ENCODE peak calls at places on chromosome 19, in eight cellular contexts. One of them, this sample, is unnamed.
A peak's percentile ranks its signal among the peaks of the same experiment; 100 is the strongest.

GRCh38 chr19:12626958-12627357 is 16.2 kb downstream of the ZNF791 start:
- DNase-seq in fibroblast of gingiva: no peak
- DNase-seq in tibial nerve: no peak
- DNase-seq in effector memory CD4-positive, alpha-beta T cell: no peak
- DNase-seq in activated CD4-positive, alpha-beta T cell treated with anti-CD3 and anti-CD28 coated beads, Interleukin-2, amount 50 U/mL, for 1 hour: no peak
- DNase-seq in activated T-cell treated with anti-CD3 and anti-CD28 coated beads, Interleukin-2, amount 50 U/mL, for 24 hours: no peak
- DNase-seq in Kasumi-1: no peak
- DNase-seq in stimulated activated CD8-positive, alpha-beta memory T cell treated with anti-CD3 and anti-CD28 coated beads, Interleukin-4, amount 100 ng/mL, for 24 hours: no peak
- DNase-seq in this sample: no peak

GRCh38 chr19:2724148-2724557 is 3.0 kb upstream of the DIRAS1 start:
- DNase-seq in fibroblast of gingiva: no peak
- DNase-seq in tibial nerve: no peak
- DNase-seq in effector memory CD4-positive, alpha-beta T cell: no peak
- DNase-seq in activated CD4-positive, alpha-beta T cell treated with anti-CD3 and anti-CD28 coated beads, Interleukin-2, amount 50 U/mL, for 1 hour: no peak
- DNase-seq in activated T-cell treated with anti-CD3 and anti-CD28 coated beads, Interleukin-2, amount 50 U/mL, for 24 hours: no peak
- DNase-seq in Kasumi-1: no peak
- DNase-seq in stimulated activated CD8-positive, alpha-beta memory T cell treated with anti-CD3 and anti-CD28 coated beads, Interleukin-4, amount 100 ng/mL, for 24 hours: no peak
- DNase-seq in this sample: no peak

GRCh38 chr19:20365146-20365545 is 198.1 kb downstream of the ZNF486 start:
- DNase-seq in fibroblast of gingiva: no peak
- DNase-seq in tibial nerve: no peak
- DNase-seq in effector memory CD4-positive, alpha-beta T cell: no peak
- DNase-seq in activated CD4-positive, alpha-beta T cell treated with anti-CD3 and anti-CD28 coated beads, Interleukin-2, amount 50 U/mL, for 1 hour: no peak
- DNase-seq in activated T-cell treated with anti-CD3 and anti-CD28 coated beads, Interleukin-2, amount 50 U/mL, for 24 hours: no peak
- DNase-seq in Kasumi-1: no peak
- DNase-seq in stimulated activated CD8-positive, alpha-beta memory T cell treated with anti-CD3 and anti-CD28 coated beads, Interleukin-4, amount 100 ng/mL, for 24 hours: no peak
- DNase-seq in this sample: no peak

GRCh38 chr19:34994643-34995471 is 5.3 kb upstream of the GRAMD1A start:
- DNase-seq in fibroblast of gingiva: no peak
- DNase-seq in tibial nerve: no peak
- DNase-seq in effector memory CD4-positive, alpha-beta T cell: no peak
- DNase-seq in activated CD4-positive, alpha-beta T cell treated with anti-CD3 and anti-CD28 coated beads, Interleukin-2, amount 50 U/mL, for 1 hour: no peak
- DNase-seq in activated T-cell treated with anti-CD3 and anti-CD28 coated beads, Interleukin-2, amount 50 U/mL, for 24 hours: no peak
- DNase-seq in Kasumi-1: no peak
- DNase-seq in stimulated activated CD8-positive, alpha-beta memory T cell treated with anti-CD3 and anti-CD28 coated beads, Interleukin-4, amount 100 ng/mL, for 24 hours: no peak
- DNase-seq in this sample: no peak

GRCh38 chr19:57815247-57816075 is 748 bp upstream of the ZNF552 start:
- DNase-seq in fibroblast of gingiva: no peak
- DNase-seq in tibial nerve: no peak
- DNase-seq in effector memory CD4-positive, alpha-beta T cell: no peak
- DNase-seq in activated CD4-positive, alpha-beta T cell treated with anti-CD3 and anti-CD28 coated beads, Interleukin-2, amount 50 U/mL, for 1 hour: no peak
- DNase-seq in activated T-cell treated with anti-CD3 and anti-CD28 coated beads, Interleukin-2, amount 50 U/mL, for 24 hours: no peak
- DNase-seq in Kasumi-1: no peak
- DNase-seq in stimulated activated CD8-positive, alpha-beta memory T cell treated with anti-CD3 and anti-CD28 coated beads, Interleukin-4, amount 100 ng/mL, for 24 hours: no peak
- DNase-seq in this sample: no peak

GRCh38 chr19:5075603-5076002 is 106.7 kb downstream of the KDM4B start:
- DNase-seq in fibroblast of gingiva: no peak
- DNase-seq in tibial nerve: no peak
- DNase-seq in effector memory CD4-positive, alpha-beta T cell: no peak
- DNase-seq in activated CD4-positive, alpha-beta T cell treated with anti-CD3 and anti-CD28 coated beads, Interleukin-2, amount 50 U/mL, for 1 hour: no peak
- DNase-seq in activated T-cell treated with anti-CD3 and anti-CD28 coated beads, Interleukin-2, amount 50 U/mL, for 24 hours: peak; percentile 39
- DNase-seq in Kasumi-1: peak; percentile 8
- DNase-seq in stimulated activated CD8-positive, alpha-beta memory T cell treated with anti-CD3 and anti-CD28 coated beads, Interleukin-4, amount 100 ng/mL, for 24 hours: no peak
- DNase-seq in this sample: no peak

GRCh38 chr19:33429891-33430673 is 56.6 kb downstream of the CEBPG start:
- DNase-seq in fibroblast of gingiva: no peak
- DNase-seq in tibial nerve: no peak
- DNase-seq in effector memory CD4-positive, alpha-beta T cell: peak; percentile 42
- DNase-seq in activated CD4-positive, alpha-beta T cell treated with anti-CD3 and anti-CD28 coated beads, Interleukin-2, amount 50 U/mL, for 1 hour: peak; percentile 24
- DNase-seq in activated T-cell treated with anti-CD3 and anti-CD28 coated beads, Interleukin-2, amount 50 U/mL, for 24 hours: no peak
- DNase-seq in Kasumi-1: no peak
- DNase-seq in stimulated activated CD8-positive, alpha-beta memory T cell treated with anti-CD3 and anti-CD28 coated beads, Interleukin-4, amount 100 ng/mL, for 24 hours: no peak
- DNase-seq in this sample: no peak

GRCh38 chr19:53621885-53622710 is 9.7 kb upstream of the DPRX start:
- DNase-seq in fibroblast of gingiva: no peak
- DNase-seq in tibial nerve: no peak
- DNase-seq in effector memory CD4-positive, alpha-beta T cell: no peak
- DNase-seq in activated CD4-positive, alpha-beta T cell treated with anti-CD3 and anti-CD28 coated beads, Interleukin-2, amount 50 U/mL, for 1 hour: no peak
- DNase-seq in activated T-cell treated with anti-CD3 and anti-CD28 coated beads, Interleukin-2, amount 50 U/mL, for 24 hours: no peak
- DNase-seq in Kasumi-1: no peak
- DNase-seq in stimulated activated CD8-positive, alpha-beta memory T cell treated with anti-CD3 and anti-CD28 coated beads, Interleukin-4, amount 100 ng/mL, for 24 hours: no peak
- DNase-seq in this sample: no peak

GRCh38 chr19:48419158-48419920 is 25.9 kb downstream of the GRIN2D start:
- DNase-seq in fibroblast of gingiva: peak; percentile 20
- DNase-seq in tibial nerve: no peak
- DNase-seq in effector memory CD4-positive, alpha-beta T cell: peak; percentile 65
- DNase-seq in activated CD4-positive, alpha-beta T cell treated with anti-CD3 and anti-CD28 coated beads, Interleukin-2, amount 50 U/mL, for 1 hour: peak; percentile 63
- DNase-seq in activated T-cell treated with anti-CD3 and anti-CD28 coated beads, Interleukin-2, amount 50 U/mL, for 24 hours: peak; percentile 82
- DNase-seq in Kasumi-1: peak; percentile 83
- DNase-seq in stimulated activated CD8-positive, alpha-beta memory T cell treated with anti-CD3 and anti-CD28 coated beads, Interleukin-4, amount 100 ng/mL, for 24 hours: peak; percentile 70
- DNase-seq in this sample: peak; percentile 42

GRCh38 chr19:41918653-41919244 is 9.5 kb downstream of the ERFL start:
- DNase-seq in fibroblast of gingiva: no peak
- DNase-seq in tibial nerve: no peak
- DNase-seq in effector memory CD4-positive, alpha-beta T cell: no peak
- DNase-seq in activated CD4-positive, alpha-beta T cell treated with anti-CD3 and anti-CD28 coated beads, Interleukin-2, amount 50 U/mL, for 1 hour: no peak
- DNase-seq in activated T-cell treated with anti-CD3 and anti-CD28 coated beads, Interleukin-2, amount 50 U/mL, for 24 hours: no peak
- DNase-seq in Kasumi-1: no peak
- DNase-seq in stimulated activated CD8-positive, alpha-beta memory T cell treated with anti-CD3 and anti-CD28 coated beads, Interleukin-4, amount 100 ng/mL, for 24 hours: no peak
- DNase-seq in this sample: no peak

GRCh38 chr19:23531976-23532375 is 136.7 kb upstream of the ZNF91 start:
- DNase-seq in fibroblast of gingiva: no peak
- DNase-seq in tibial nerve: no peak
- DNase-seq in effector memory CD4-positive, alpha-beta T cell: no peak
- DNase-seq in activated CD4-positive, alpha-beta T cell treated with anti-CD3 and anti-CD28 coated beads, Interleukin-2, amount 50 U/mL, for 1 hour: no peak
- DNase-seq in activated T-cell treated with anti-CD3 and anti-CD28 coated beads, Interleukin-2, amount 50 U/mL, for 24 hours: no peak
- DNase-seq in Kasumi-1: no peak
- DNase-seq in stimulated activated CD8-positive, alpha-beta memory T cell treated with anti-CD3 and anti-CD28 coated beads, Interleukin-4, amount 100 ng/mL, for 24 hours: no peak
- DNase-seq in this sample: no peak

GRCh38 chr19:48170817-48171347 is 402 bp downstream of the ZSWIM9 start:
- DNase-seq in fibroblast of gingiva: no peak
- DNase-seq in tibial nerve: no peak
- DNase-seq in effector memory CD4-positive, alpha-beta T cell: no peak
- DNase-seq in activated CD4-positive, alpha-beta T cell treated with anti-CD3 and anti-CD28 coated beads, Interleukin-2, amount 50 U/mL, for 1 hour: no peak
- DNase-seq in activated T-cell treated with anti-CD3 and anti-CD28 coated beads, Interleukin-2, amount 50 U/mL, for 24 hours: no peak
- DNase-seq in Kasumi-1: no peak
- DNase-seq in stimulated activated CD8-positive, alpha-beta memory T cell treated with anti-CD3 and anti-CD28 coated beads, Interleukin-4, amount 100 ng/mL, for 24 hours: no peak
- DNase-seq in this sample: no peak

GRCh38 chr19:38494379-38494778 is 60.9 kb downstream of the RYR1 start:
- DNase-seq in fibroblast of gingiva: no peak
- DNase-seq in tibial nerve: no peak
- DNase-seq in effector memory CD4-positive, alpha-beta T cell: no peak
- DNase-seq in activated CD4-positive, alpha-beta T cell treated with anti-CD3 and anti-CD28 coated beads, Interleukin-2, amount 50 U/mL, for 1 hour: no peak
- DNase-seq in activated T-cell treated with anti-CD3 and anti-CD28 coated beads, Interleukin-2, amount 50 U/mL, for 24 hours: no peak
- DNase-seq in Kasumi-1: no peak
- DNase-seq in stimulated activated CD8-positive, alpha-beta memory T cell treated with anti-CD3 and anti-CD28 coated beads, Interleukin-4, amount 100 ng/mL, for 24 hours: no peak
- DNase-seq in this sample: no peak

GRCh38 chr19:14505488-14506239 is 9.7 kb upstream of the GIPC1 start:
- DNase-seq in fibroblast of gingiva: peak; percentile 45
- DNase-seq in tibial nerve: no peak
- DNase-seq in effector memory CD4-positive, alpha-beta T cell: peak; percentile 40
- DNase-seq in activated CD4-positive, alpha-beta T cell treated with anti-CD3 and anti-CD28 coated beads, Interleukin-2, amount 50 U/mL, for 1 hour: peak; percentile 74
- DNase-seq in activated T-cell treated with anti-CD3 and anti-CD28 coated beads, Interleukin-2, amount 50 U/mL, for 24 hours: peak; percentile 82
- DNase-seq in Kasumi-1: peak; percentile 67
- DNase-seq in stimulated activated CD8-positive, alpha-beta memory T cell treated with anti-CD3 and anti-CD28 coated beads, Interleukin-4, amount 100 ng/mL, for 24 hours: peak; percentile 66
- DNase-seq in this sample: peak; percentile 58

GRCh38 chr19:3061214-3062161 is 807 bp downstream of the TLE5 start:
- DNase-seq in fibroblast of gingiva: peak; percentile 55
- DNase-seq in tibial nerve: no peak
- DNase-seq in effector memory CD4-positive, alpha-beta T cell: peak; percentile 59
- DNase-seq in activated CD4-positive, alpha-beta T cell treated with anti-CD3 and anti-CD28 coated beads, Interleukin-2, amount 50 U/mL, for 1 hour: peak; percentile 72
- DNase-seq in activated T-cell treated with anti-CD3 and anti-CD28 coated beads, Interleukin-2, amount 50 U/mL, for 24 hours: peak; percentile 76
- DNase-seq in Kasumi-1: peak; percentile 34
- DNase-seq in stimulated activated CD8-positive, alpha-beta memory T cell treated with anti-CD3 and anti-CD28 coated beads, Interleukin-4, amount 100 ng/mL, for 24 hours: peak; percentile 44
- DNase-seq in this sample: peak; percentile 42

GRCh38 chr19:6087074-6087506 is 23.2 kb downstream of the RFX2 start:
- DNase-seq in fibroblast of gingiva: no peak
- DNase-seq in tibial nerve: no peak
- DNase-seq in effector memory CD4-positive, alpha-beta T cell: no peak
- DNase-seq in activated CD4-positive, alpha-beta T cell treated with anti-CD3 and anti-CD28 coated beads, Interleukin-2, amount 50 U/mL, for 1 hour: no peak
- DNase-seq in activated T-cell treated with anti-CD3 and anti-CD28 coated beads, Interleukin-2, amount 50 U/mL, for 24 hours: peak; percentile 46
- DNase-seq in Kasumi-1: peak; percentile 62
- DNase-seq in stimulated activated CD8-positive, alpha-beta memory T cell treated with anti-CD3 and anti-CD28 coated beads, Interleukin-4, amount 100 ng/mL, for 24 hours: no peak
- DNase-seq in this sample: no peak

GRCh38 chr19:39428309-39429112 is 7.2 kb downstream of the RPS16 start:
- DNase-seq in fibroblast of gingiva: peak; percentile 80
- DNase-seq in tibial nerve: peak; percentile 46
- DNase-seq in effector memory CD4-positive, alpha-beta T cell: no peak
- DNase-seq in activated CD4-positive, alpha-beta T cell treated with anti-CD3 and anti-CD28 coated beads, Interleukin-2, amount 50 U/mL, for 1 hour: no peak
- DNase-seq in activated T-cell treated with anti-CD3 and anti-CD28 coated beads, Interleukin-2, amount 50 U/mL, for 24 hours: no peak
- DNase-seq in Kasumi-1: no peak
- DNase-seq in stimulated activated CD8-positive, alpha-beta memory T cell treated with anti-CD3 and anti-CD28 coated beads, Interleukin-4, amount 100 ng/mL, for 24 hours: no peak
- DNase-seq in this sample: peak; percentile 95

GRCh38 chr19:50838239-50838638 is 4.9 kb upstream of the KLK15 start:
- DNase-seq in fibroblast of gingiva: no peak
- DNase-seq in tibial nerve: no peak
- DNase-seq in effector memory CD4-positive, alpha-beta T cell: no peak
- DNase-seq in activated CD4-positive, alpha-beta T cell treated with anti-CD3 and anti-CD28 coated beads, Interleukin-2, amount 50 U/mL, for 1 hour: no peak
- DNase-seq in activated T-cell treated with anti-CD3 and anti-CD28 coated beads, Interleukin-2, amount 50 U/mL, for 24 hours: no peak
- DNase-seq in Kasumi-1: no peak
- DNase-seq in stimulated activated CD8-positive, alpha-beta memory T cell treated with anti-CD3 and anti-CD28 coated beads, Interleukin-4, amount 100 ng/mL, for 24 hours: no peak
- DNase-seq in this sample: no peak

GRCh38 chr19:42816901-42817300 is 51.4 kb upstream of the PSG8 start:
- DNase-seq in fibroblast of gingiva: no peak
- DNase-seq in tibial nerve: no peak
- DNase-seq in effector memory CD4-positive, alpha-beta T cell: no peak
- DNase-seq in activated CD4-positive, alpha-beta T cell treated with anti-CD3 and anti-CD28 coated beads, Interleukin-2, amount 50 U/mL, for 1 hour: no peak
- DNase-seq in activated T-cell treated with anti-CD3 and anti-CD28 coated beads, Interleukin-2, amount 50 U/mL, for 24 hours: no peak
- DNase-seq in Kasumi-1: no peak
- DNase-seq in stimulated activated CD8-positive, alpha-beta memory T cell treated with anti-CD3 and anti-CD28 coated beads, Interleukin-4, amount 100 ng/mL, for 24 hours: no peak
- DNase-seq in this sample: peak; percentile 3

GRCh38 chr19:34171539-34171876 is 796 bp upstream of the LSM14A start:
- DNase-seq in fibroblast of gingiva: peak; percentile 21
- DNase-seq in tibial nerve: no peak
- DNase-seq in effector memory CD4-positive, alpha-beta T cell: no peak
- DNase-seq in activated CD4-positive, alpha-beta T cell treated with anti-CD3 and anti-CD28 coated beads, Interleukin-2, amount 50 U/mL, for 1 hour: no peak
- DNase-seq in activated T-cell treated with anti-CD3 and anti-CD28 coated beads, Interleukin-2, amount 50 U/mL, for 24 hours: no peak
- DNase-seq in Kasumi-1: peak; percentile 48
- DNase-seq in stimulated activated CD8-positive, alpha-beta memory T cell treated with anti-CD3 and anti-CD28 coated beads, Interleukin-4, amount 100 ng/mL, for 24 hours: peak; percentile 22
- DNase-seq in this sample: peak; percentile 83

GRCh38 chr19:498977-499623 is 2.8 kb downstream of the MADCAM1 start:
- DNase-seq in fibroblast of gingiva: no peak
- DNase-seq in tibial nerve: no peak
- DNase-seq in effector memory CD4-positive, alpha-beta T cell: no peak
- DNase-seq in activated CD4-positive, alpha-beta T cell treated with anti-CD3 and anti-CD28 coated beads, Interleukin-2, amount 50 U/mL, for 1 hour: no peak
- DNase-seq in activated T-cell treated with anti-CD3 and anti-CD28 coated beads, Interleukin-2, amount 50 U/mL, for 24 hours: no peak
- DNase-seq in Kasumi-1: no peak
- DNase-seq in stimulated activated CD8-positive, alpha-beta memory T cell treated with anti-CD3 and anti-CD28 coated beads, Interleukin-4, amount 100 ng/mL, for 24 hours: no peak
- DNase-seq in this sample: no peak

GRCh38 chr19:48873476-48874308 is 1.5 kb downstream of the PPP1R15A start:
- DNase-seq in fibroblast of gingiva: peak; percentile 37
- DNase-seq in tibial nerve: no peak
- DNase-seq in effector memory CD4-positive, alpha-beta T cell: no peak
- DNase-seq in activated CD4-positive, alpha-beta T cell treated with anti-CD3 and anti-CD28 coated beads, Interleukin-2, amount 50 U/mL, for 1 hour: no peak
- DNase-seq in activated T-cell treated with anti-CD3 and anti-CD28 coated beads, Interleukin-2, amount 50 U/mL, for 24 hours: no peak
- DNase-seq in Kasumi-1: no peak
- DNase-seq in stimulated activated CD8-positive, alpha-beta memory T cell treated with anti-CD3 and anti-CD28 coated beads, Interleukin-4, amount 100 ng/mL, for 24 hours: no peak
- DNase-seq in this sample: no peak

GRCh38 chr19:4738734-4739133 is 15.1 kb upstream of the DPP9 start:
- DNase-seq in fibroblast of gingiva: no peak
- DNase-seq in tibial nerve: no peak
- DNase-seq in effector memory CD4-positive, alpha-beta T cell: no peak
- DNase-seq in activated CD4-positive, alpha-beta T cell treated with anti-CD3 and anti-CD28 coated beads, Interleukin-2, amount 50 U/mL, for 1 hour: no peak
- DNase-seq in activated T-cell treated with anti-CD3 and anti-CD28 coated beads, Interleukin-2, amount 50 U/mL, for 24 hours: no peak
- DNase-seq in Kasumi-1: no peak
- DNase-seq in stimulated activated CD8-positive, alpha-beta memory T cell treated with anti-CD3 and anti-CD28 coated beads, Interleukin-4, amount 100 ng/mL, for 24 hours: no peak
- DNase-seq in this sample: no peak

GRCh38 chr19:47039239-47039874 is 9.1 kb downstream of the TMEM160 start:
- DNase-seq in fibroblast of gingiva: no peak
- DNase-seq in tibial nerve: no peak
- DNase-seq in effector memory CD4-positive, alpha-beta T cell: no peak
- DNase-seq in activated CD4-positive, alpha-beta T cell treated with anti-CD3 and anti-CD28 coated beads, Interleukin-2, amount 50 U/mL, for 1 hour: no peak
- DNase-seq in activated T-cell treated with anti-CD3 and anti-CD28 coated beads, Interleukin-2, amount 50 U/mL, for 24 hours: no peak
- DNase-seq in Kasumi-1: no peak
- DNase-seq in stimulated activated CD8-positive, alpha-beta memory T cell treated with anti-CD3 and anti-CD28 coated beads, Interleukin-4, amount 100 ng/mL, for 24 hours: no peak
- DNase-seq in this sample: no peak

GRCh38 chr19:6738726-6739389 is 622 bp upstream of the TRIP10 start:
- DNase-seq in fibroblast of gingiva: no peak
- DNase-seq in tibial nerve: no peak
- DNase-seq in effector memory CD4-positive, alpha-beta T cell: no peak
- DNase-seq in activated CD4-positive, alpha-beta T cell treated with anti-CD3 and anti-CD28 coated beads, Interleukin-2, amount 50 U/mL, for 1 hour: peak; percentile 16
- DNase-seq in activated T-cell treated with anti-CD3 and anti-CD28 coated beads, Interleukin-2, amount 50 U/mL, for 24 hours: no peak
- DNase-seq in Kasumi-1: no peak
- DNase-seq in stimulated activated CD8-positive, alpha-beta memory T cell treated with anti-CD3 and anti-CD28 coated beads, Interleukin-4, amount 100 ng/mL, for 24 hours: no peak
- DNase-seq in this sample: no peak

GRCh38 chr19:49546825-49547565 is 19.2 kb downstream of the RCN3 start:
- DNase-seq in fibroblast of gingiva: peak; percentile 94
- DNase-seq in tibial nerve: peak; percentile 52
- DNase-seq in effector memory CD4-positive, alpha-beta T cell: no peak
- DNase-seq in activated CD4-positive, alpha-beta T cell treated with anti-CD3 and anti-CD28 coated beads, Interleukin-2, amount 50 U/mL, for 1 hour: peak; percentile 49
- DNase-seq in activated T-cell treated with anti-CD3 and anti-CD28 coated beads, Interleukin-2, amount 50 U/mL, for 24 hours: no peak
- DNase-seq in Kasumi-1: peak; percentile 92
- DNase-seq in stimulated activated CD8-positive, alpha-beta memory T cell treated with anti-CD3 and anti-CD28 coated beads, Interleukin-4, amount 100 ng/mL, for 24 hours: no peak
- DNase-seq in this sample: peak; percentile 91

GRCh38 chr19:48475369-48476068 is 6.3 kb downstream of the CYTH2 start:
- DNase-seq in fibroblast of gingiva: no peak
- DNase-seq in tibial nerve: no peak
- DNase-seq in effector memory CD4-positive, alpha-beta T cell: no peak
- DNase-seq in activated CD4-positive, alpha-beta T cell treated with anti-CD3 and anti-CD28 coated beads, Interleukin-2, amount 50 U/mL, for 1 hour: no peak
- DNase-seq in activated T-cell treated with anti-CD3 and anti-CD28 coated beads, Interleukin-2, amount 50 U/mL, for 24 hours: no peak
- DNase-seq in Kasumi-1: no peak
- DNase-seq in stimulated activated CD8-positive, alpha-beta memory T cell treated with anti-CD3 and anti-CD28 coated beads, Interleukin-4, amount 100 ng/mL, for 24 hours: no peak
- DNase-seq in this sample: no peak

GRCh38 chr19:34145741-34146202 is 26.5 kb upstream of the LSM14A start:
- DNase-seq in fibroblast of gingiva: peak; percentile 32
- DNase-seq in tibial nerve: no peak
- DNase-seq in effector memory CD4-positive, alpha-beta T cell: peak; percentile 7
- DNase-seq in activated CD4-positive, alpha-beta T cell treated with anti-CD3 and anti-CD28 coated beads, Interleukin-2, amount 50 U/mL, for 1 hour: peak; percentile 45
- DNase-seq in activated T-cell treated with anti-CD3 and anti-CD28 coated beads, Interleukin-2, amount 50 U/mL, for 24 hours: peak; percentile 57
- DNase-seq in Kasumi-1: peak; percentile 75
- DNase-seq in stimulated activated CD8-positive, alpha-beta memory T cell treated with anti-CD3 and anti-CD28 coated beads, Interleukin-4, amount 100 ng/mL, for 24 hours: peak; percentile 9
- DNase-seq in this sample: peak; percentile 61

GRCh38 chr19:10501971-10502523 is 1.1 kb downstream of the KEAP1 start:
- DNase-seq in fibroblast of gingiva: peak; percentile 65
- DNase-seq in tibial nerve: peak; percentile 55
- DNase-seq in effector memory CD4-positive, alpha-beta T cell: no peak
- DNase-seq in activated CD4-positive, alpha-beta T cell treated with anti-CD3 and anti-CD28 coated beads, Interleukin-2, amount 50 U/mL, for 1 hour: peak; percentile 22
- DNase-seq in activated T-cell treated with anti-CD3 and anti-CD28 coated beads, Interleukin-2, amount 50 U/mL, for 24 hours: peak; percentile 75
- DNase-seq in Kasumi-1: no peak
- DNase-seq in stimulated activated CD8-positive, alpha-beta memory T cell treated with anti-CD3 and anti-CD28 coated beads, Interleukin-4, amount 100 ng/mL, for 24 hours: no peak
- DNase-seq in this sample: peak; percentile 49

GRCh38 chr19:19459099-19459498 is 53.6 kb downstream of the GATAD2A start:
- DNase-seq in fibroblast of gingiva: peak; percentile 38
- DNase-seq in tibial nerve: no peak
- DNase-seq in effector memory CD4-positive, alpha-beta T cell: no peak
- DNase-seq in activated CD4-positive, alpha-beta T cell treated with anti-CD3 and anti-CD28 coated beads, Interleukin-2, amount 50 U/mL, for 1 hour: no peak
- DNase-seq in activated T-cell treated with anti-CD3 and anti-CD28 coated beads, Interleukin-2, amount 50 U/mL, for 24 hours: no peak
- DNase-seq in Kasumi-1: no peak
- DNase-seq in stimulated activated CD8-positive, alpha-beta memory T cell treated with anti-CD3 and anti-CD28 coated beads, Interleukin-4, amount 100 ng/mL, for 24 hours: no peak
- DNase-seq in this sample: no peak

GRCh38 chr19:6476155-6476895 is 5.3 kb downstream of the DENND1C start:
- DNase-seq in fibroblast of gingiva: no peak
- DNase-seq in tibial nerve: no peak
- DNase-seq in effector memory CD4-positive, alpha-beta T cell: peak; percentile 53
- DNase-seq in activated CD4-positive, alpha-beta T cell treated with anti-CD3 and anti-CD28 coated beads, Interleukin-2, amount 50 U/mL, for 1 hour: peak; percentile 66
- DNase-seq in activated T-cell treated with anti-CD3 and anti-CD28 coated beads, Interleukin-2, amount 50 U/mL, for 24 hours: peak; percentile 83
- DNase-seq in Kasumi-1: no peak
- DNase-seq in stimulated activated CD8-positive, alpha-beta memory T cell treated with anti-CD3 and anti-CD28 coated beads, Interleukin-4, amount 100 ng/mL, for 24 hours: no peak
- DNase-seq in this sample: peak; percentile 23

GRCh38 chr19:7562646-7563393 is 27.3 kb downstream of the PNPLA6 start:
- DNase-seq in fibroblast of gingiva: no peak
- DNase-seq in tibial nerve: no peak
- DNase-seq in effector memory CD4-positive, alpha-beta T cell: no peak
- DNase-seq in activated CD4-positive, alpha-beta T cell treated with anti-CD3 and anti-CD28 coated beads, Interleukin-2, amount 50 U/mL, for 1 hour: no peak
- DNase-seq in activated T-cell treated with anti-CD3 and anti-CD28 coated beads, Interleukin-2, amount 50 U/mL, for 24 hours: no peak
- DNase-seq in Kasumi-1: peak; percentile 20
- DNase-seq in stimulated activated CD8-positive, alpha-beta memory T cell treated with anti-CD3 and anti-CD28 coated beads, Interleukin-4, amount 100 ng/mL, for 24 hours: no peak
- DNase-seq in this sample: no peak

GRCh38 chr19:3817761-3818160 is 31.6 kb upstream of the MATK start:
- DNase-seq in fibroblast of gingiva: no peak
- DNase-seq in tibial nerve: no peak
- DNase-seq in effector memory CD4-positive, alpha-beta T cell: no peak
- DNase-seq in activated CD4-positive, alpha-beta T cell treated with anti-CD3 and anti-CD28 coated beads, Interleukin-2, amount 50 U/mL, for 1 hour: no peak
- DNase-seq in activated T-cell treated with anti-CD3 and anti-CD28 coated beads, Interleukin-2, amount 50 U/mL, for 24 hours: no peak
- DNase-seq in Kasumi-1: no peak
- DNase-seq in stimulated activated CD8-positive, alpha-beta memory T cell treated with anti-CD3 and anti-CD28 coated beads, Interleukin-4, amount 100 ng/mL, for 24 hours: no peak
- DNase-seq in this sample: no peak

GRCh38 chr19:39411832-39412099 is 703 bp upstream of the PLEKHG2 start:
- DNase-seq in fibroblast of gingiva: peak; percentile 93
- DNase-seq in tibial nerve: peak; percentile 96
- DNase-seq in effector memory CD4-positive, alpha-beta T cell: peak; percentile 86
- DNase-seq in activated CD4-positive, alpha-beta T cell treated with anti-CD3 and anti-CD28 coated beads, Interleukin-2, amount 50 U/mL, for 1 hour: peak; percentile 93
- DNase-seq in activated T-cell treated with anti-CD3 and anti-CD28 coated beads, Interleukin-2, amount 50 U/mL, for 24 hours: peak; percentile 89
- DNase-seq in Kasumi-1: peak; percentile 96
- DNase-seq in stimulated activated CD8-positive, alpha-beta memory T cell treated with anti-CD3 and anti-CD28 coated beads, Interleukin-4, amount 100 ng/mL, for 24 hours: peak; percentile 80
- DNase-seq in this sample: peak; percentile 82

This sample was measured in fibroblast of lung.